ENCODE peak calls at places on chromosomes 11 and 22, in five cellular contexts. N, Q, B, F and W are unnamed samples.

GRCh38 chr11:65646921-65647701 is 9.2 kb downstream of the SIPA1 start:
- DNase-seq in F (peak), B (peak), N (no peak), Q (no peak), W (no peak)

GRCh38 chr11:96748639-96749370 is 359.0 kb downstream of the JRKL start:
- DNase-seq in N (no peak), Q (peak), B (no peak), F (no peak), W (no peak)

GRCh38 chr11:57475671-57476222 is 15.4 kb downstream of the RTN4RL2 start:
- DNase-seq in F (no peak), Q (no peak), B (no peak), N (no peak), W (no peak)

GRCh38 chr11:110921742-110922200 is 209.5 kb upstream of the ARHGAP20 start:
- DNase-seq in F (no peak), N (no peak), B (no peak), Q (no peak), W (no peak)

GRCh38 chr11:117907276-117908110 is 21.7 kb downstream of the TMPRSS13 start:
- DNase-seq in Q (peak), N (peak), B (peak), F (peak), W (peak)

GRCh38 chr11:1201395-1202153 is 21.3 kb upstream of the MUC5B start:
- DNase-seq in F (no peak), B (no peak), N (no peak), Q (no peak), W (no peak)

GRCh38 chr11:128476729-128477128 is 110.6 kb downstream of the ETS1 start:
- DNase-seq in N (no peak), Q (no peak), B (peak), F (no peak), W (no peak)

GRCh38 chr11:119180729-119181676 is 4.3 kb upstream of the NHERF4 start:
- DNase-seq in B (no peak), F (no peak), N (no peak), Q (no peak), W (no peak)

GRCh38 chr11:30855383-30856006 is 269.3 kb upstream of the MPPED2 start:
- DNase-seq in B (peak), Q (no peak), N (no peak), F (no peak), W (no peak)

GRCh38 chr11:7473702-7474101 is 11.6 kb upstream of the OLFML1 start:
- DNase-seq in B (no peak), Q (no peak), N (no peak), F (no peak), W (no peak)

GRCh38 chr11:76885390-76886097 is 24.8 kb downstream of the ACER3 start:
- DNase-seq in N (no peak), F (no peak), B (no peak), Q (no peak), W (no peak)

GRCh38 chr11:89249196-89249595 is 71.5 kb downstream of the TYR start:
- DNase-seq in B (no peak), Q (no peak), N (no peak), F (no peak), W (no peak)

GRCh38 chr11:77789061-77789730 is 31.3 kb downstream of the RSF1 start:
- DNase-seq in F (no peak), B (no peak), N (no peak), Q (no peak), W (no peak)

GRCh38 chr11:117876341-117877119 is at the start of gene FXYD6:
- DNase-seq in N (no peak), B (peak), Q (no peak), F (no peak), W (peak)

GRCh38 chr22:28907311-28908008 is 24.1 kb downstream of the ZNRF3 start:
- DNase-seq in Q (peak), F (no peak), N (no peak), B (no peak), W (no peak)

GRCh38 chr22:50271519-50271970 is 1.4 kb upstream of the MAPK11 start:
- DNase-seq in N (no peak), F (no peak), B (peak), Q (no peak), W (peak)

GRCh38 chr11:12137938-12138731 is 27.7 kb downstream of the MICAL2 start:
- DNase-seq in N (no peak), F (no peak), Q (peak), B (no peak), W (no peak)

GRCh38 chr11:133897331-133897650 is 52.0 kb upstream of the SPATA19 start:
- DNase-seq in F (no peak), B (no peak), Q (no peak), N (no peak), W (no peak)

GRCh38 chr11:100928426-100928825 is 201.2 kb downstream of the PGR start:
- DNase-seq in N (no peak), F (no peak), B (no peak), Q (no peak), W (no peak)

DNA sequence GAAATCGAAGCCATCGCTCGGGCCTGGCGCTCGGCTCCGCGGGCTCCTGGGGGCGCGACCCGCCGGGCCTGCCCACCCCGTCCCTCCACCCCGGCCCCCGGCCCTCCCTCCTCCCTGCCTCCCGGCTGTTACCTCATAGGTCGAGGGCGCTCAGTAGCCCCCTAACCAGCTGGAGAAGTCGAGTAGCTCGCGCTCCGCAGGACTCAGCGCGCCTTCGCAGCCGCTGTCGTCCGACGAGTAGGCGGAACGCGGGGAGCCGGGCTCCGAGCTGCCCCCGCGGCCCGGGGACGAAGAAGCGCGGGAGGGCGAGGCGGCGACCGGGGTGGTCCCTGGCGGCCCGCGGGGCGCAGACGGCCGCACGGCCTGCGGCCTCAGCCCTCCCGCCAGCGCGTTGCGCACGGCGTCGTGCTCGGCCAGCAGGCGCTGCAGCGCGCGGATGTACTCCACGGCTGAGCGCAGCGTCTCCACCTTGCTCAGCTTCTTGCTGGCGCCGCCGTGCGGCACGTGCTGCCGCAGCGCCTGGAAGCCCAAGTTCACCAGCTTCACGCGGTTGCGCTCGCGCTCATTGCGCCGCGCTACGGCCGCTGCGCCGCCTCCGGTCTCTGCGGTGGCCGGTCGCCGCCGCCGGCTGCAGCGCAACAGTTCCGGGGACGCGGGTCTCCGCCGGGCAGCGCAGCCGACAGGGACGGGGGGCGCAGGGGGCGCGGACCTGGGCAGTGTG is 627 bp downstream of the ASCL2 start:
- DNase-seq in N (no peak), B (peak), F (peak), Q (peak), W (peak)
- TF ChIP-seq CTCF in N (peak), B (peak), F (no peak), Q (no peak), W (peak)

GRCh38 chr11:68855205-68855978 is 13.7 kb upstream of the CPT1A start:
- DNase-seq in F (peak), B (peak), Q (no peak), N (no peak), W (no peak)
- TF ChIP-seq CTCF in F (peak), B (peak), Q (no peak), N (no peak), W (peak)

DNA sequence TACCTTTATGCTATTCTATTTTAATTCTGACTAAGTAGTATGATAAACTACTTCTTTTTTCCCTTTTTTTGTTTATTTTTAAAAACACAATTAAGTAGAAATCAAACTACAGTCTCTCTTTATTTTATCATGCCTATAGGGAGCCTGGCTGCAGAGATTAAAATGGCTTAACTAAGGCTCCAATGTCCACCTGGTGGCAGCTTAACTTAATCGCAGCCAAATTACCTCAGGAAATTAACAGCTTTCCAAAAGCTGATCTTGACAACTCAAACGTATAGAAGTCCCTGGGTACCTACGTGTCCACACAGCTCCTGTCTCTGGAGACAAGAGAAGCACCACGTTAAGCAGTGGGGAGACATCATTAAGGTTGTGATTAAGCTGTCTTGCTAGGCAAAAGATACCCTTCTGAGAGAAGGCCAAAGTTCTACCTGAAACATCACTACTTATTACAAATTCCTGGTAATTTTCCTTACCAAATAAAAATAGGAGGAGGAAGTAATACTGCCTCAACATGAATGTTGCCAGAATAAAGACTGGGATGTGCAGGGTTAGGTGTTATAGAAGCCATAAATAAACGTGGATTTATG is 63.2 kb upstream of the SNX19 start:
- DNase-seq in F (no peak), Q (no peak), N (no peak), B (peak), W (no peak)
- TF ChIP-seq CTCF in F (peak), Q (peak), N (peak), B (peak), W (peak)

GRCh38 chr11:104329043-104329442 is 165.1 kb upstream of the PDGFD start:
- DNase-seq in B (no peak), N (no peak), F (no peak), Q (no peak), W (no peak)

GRCh38 chr11:104328514-104328912 is 164.6 kb upstream of the PDGFD start:
- DNase-seq in F (no peak), N (no peak), Q (no peak), B (no peak), W (no peak)

GRCh38 chr11:104333977-104334376 is 170.0 kb upstream of the PDGFD start:
- DNase-seq in B (peak), Q (no peak), N (no peak), F (no peak), W (no peak)

GRCh38 chr11:104327864-104328513 is 164.0 kb upstream of the PDGFD start:
- DNase-seq in N (no peak), B (no peak), F (no peak), Q (no peak), W (no peak)

DNA sequence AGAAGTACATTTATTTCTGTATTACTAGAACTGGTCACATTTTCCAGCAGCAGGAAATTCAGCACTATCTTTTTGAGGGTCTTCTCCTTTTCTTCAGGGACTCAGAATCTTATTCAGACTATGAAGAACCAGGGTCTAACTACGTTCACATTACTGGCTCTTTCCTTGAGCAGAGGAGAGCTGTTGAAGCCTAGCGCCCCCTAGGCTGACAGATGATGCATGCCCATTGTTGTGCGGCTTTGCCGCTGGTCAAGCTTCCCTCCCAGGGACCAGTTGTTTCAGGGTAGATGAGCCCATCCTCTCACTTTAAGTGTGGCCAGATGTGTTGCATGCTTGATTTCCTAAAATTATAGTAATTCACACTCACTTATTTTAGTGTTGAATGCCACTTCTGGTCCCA is 168.2 kb upstream of the PDGFD start:
- DNase-seq in B (peak), Q (no peak), F (no peak), N (no peak), W (peak)
- TF ChIP-seq CTCF in B (peak), Q (peak), F (no peak), N (no peak), W (peak)

GRCh38 chr11:63444181-63444580 is 46.8 kb downstream of the PLAAT5 start:
- DNase-seq in Q (no peak), F (no peak), N (no peak), B (no peak), W (no peak)

GRCh38 chr11:63443714-63444113 is 47.3 kb downstream of the PLAAT5 start:
- DNase-seq in N (no peak), Q (no peak), F (no peak), B (no peak), W (no peak)

GRCh38 chr11:63445720-63446119 is 45.2 kb downstream of the PLAAT5 start:
- DNase-seq in Q (no peak), B (no peak), F (no peak), N (no peak), W (no peak)

GRCh38 chr11:63448646-63449045 is 42.3 kb downstream of the PLAAT5 start:
- DNase-seq in B (no peak), F (no peak), Q (no peak), N (no peak), W (no peak)
- TF ChIP-seq CTCF in B (no peak), F (no peak), Q (no peak), N (no peak), W (no peak)